ENCODE peak calls at places on chromosomes 13 and 19, in eight cellular contexts. Y, Q, E, C, H, Z, N and F are unnamed samples.

GRCh38 chr19:49355890-49356289 is 6.3 kb downstream of the TEAD2 start:
- DNase-seq in Y (peak; percentile 27), Q (no peak), E (peak; percentile 30), C (no peak), H (no peak), Z (no peak), N (peak; percentile 54), F (no peak)

GRCh38 chr13:114124921-114125320 is 7.5 kb downstream of the RASA3 start:
- DNase-seq in Y (no peak), Q (peak; percentile 80), E (no peak), C (no peak), H (no peak), Z (no peak), N (peak; percentile 84), F (no peak)

GRCh38 chr13:27505792-27506191 is 55.4 kb upstream of the MTIF3 start:
- DNase-seq in Y (no peak), Q (no peak), E (no peak), C (no peak), H (no peak), Z (no peak), N (no peak), F (no peak)

GRCh38 chr13:24149306-24150032 is 11.1 kb upstream of the SPATA13 start:
- DNase-seq in Y (peak; percentile 24), Q (no peak), E (no peak), C (no peak), H (no peak), Z (no peak), N (no peak), F (no peak)

GRCh38 chr13:113731192-113732175 is 27.5 kb upstream of the TMEM255B start:
- DNase-seq in Y (no peak), Q (no peak), E (peak; percentile 83), C (peak; percentile 18), H (no peak), Z (no peak), N (no peak), F (no peak)

GRCh38 chr19:54804101-54804500 is 691 bp downstream of the KIR2DL4 start:
- DNase-seq in Y (no peak), Q (no peak), E (no peak), C (no peak), H (no peak), Z (no peak), N (no peak), F (no peak)

GRCh38 chr13:110382229-110382628 is 75.1 kb downstream of the COL4A2 start:
- DNase-seq in Y (no peak), Q (no peak), E (no peak), C (no peak), H (no peak), Z (no peak), N (no peak), F (no peak)

GRCh38 chr19:2491130-2491801 is 15.3 kb downstream of the GADD45B start:
- DNase-seq in Y (peak; percentile 82), Q (no peak), E (peak; percentile 35), C (no peak), H (no peak), Z (no peak), N (no peak), F (no peak)

GRCh38 chr19:5041168-5042038 is 72.5 kb downstream of the KDM4B start:
- DNase-seq in Y (no peak), Q (no peak), E (no peak), C (no peak), H (no peak), Z (no peak), N (peak; percentile 73), F (no peak)

GRCh38 chr19:39986643-39987042 is 10.2 kb upstream of the ZNF546 start:
- DNase-seq in Y (no peak), Q (no peak), E (no peak), C (no peak), H (no peak), Z (no peak), N (no peak), F (no peak)

GRCh38 chr19:12946092-12946845 is 607 bp downstream of the RAD23A start:
- DNase-seq in Y (no peak), Q (peak; percentile 43), E (peak; percentile 99), C (peak; percentile 58), H (peak; percentile 73), Z (no peak), N (peak; percentile 87), F (no peak)

GRCh38 chr19:55537741-55538111 is 793 bp upstream of the SBK2 start:
- DNase-seq in Y (no peak), Q (no peak), E (peak; percentile 88), C (no peak), H (no peak), Z (no peak), N (no peak), F (no peak)